ENCODE peak calls at places on chromosome 1, in four cellular contexts. Z, U, I and G are unnamed samples.

GRCh38 chr1:99461499-99461898 is 184.4 kb upstream of the PALMD start:
- DNase-seq in Z (no peak), I (no peak), U (no peak), G (no peak)

GRCh38 chr1:205481629-205482071 is 22.8 kb upstream of the CDK18 start:
- DNase-seq in I (no peak), Z (no peak), U (peak; percentile 13), G (peak; percentile 73)

GRCh38 chr1:8583031-8583430 is 234.4 kb downstream of the RERE start:
- DNase-seq in Z (no peak), U (no peak), I (no peak), G (no peak)

GRCh38 chr1:215958836-215959235 is 391.7 kb downstream of the KCTD3 start:
- DNase-seq in U (no peak), I (no peak), Z (no peak), G (no peak)

GRCh38 chr1:1260843-1261560 is 12.7 kb downstream of the UBE2J2 start:
- DNase-seq in U (no peak), Z (no peak), I (no peak), G (no peak)

GRCh38 chr1:214603819-214604252 is 841 bp downstream of the CENPF start:
- DNase-seq in I (peak; percentile 26), U (no peak), Z (no peak), G (no peak)

GRCh38 chr1:67053535-67053784 is 488 bp downstream of the SLC35D1 start:
- DNase-seq in Z (no peak), I (peak; percentile 63), U (peak; percentile 71), G (no peak)

GRCh38 chr1:74474585-74474984 is 37.8 kb downstream of the LRRC53 start:
- DNase-seq in U (no peak), I (no peak), Z (no peak), G (no peak)

GRCh38 chr1:230426246-230427101 is at the start of gene PGBD5:
- DNase-seq in I (peak; percentile 61), U (peak; percentile 85), Z (peak; percentile 62), G (peak; percentile 7)

GRCh38 chr1:217718873-217719272 is 87.7 kb downstream of the SPATA17 start:
- DNase-seq in U (no peak), Z (no peak), I (peak; percentile 78), G (no peak)

GRCh38 chr1:3746389-3746783 is 5.9 kb upstream of the CCDC27 start:
- DNase-seq in I (no peak), U (no peak), Z (no peak), G (no peak)

GRCh38 chr1:93296555-93297154 is 49.1 kb upstream of the DR1 start:
- DNase-seq in U (no peak), Z (no peak), I (no peak), G (no peak)

GRCh38 chr1:210234254-210234747 is 1.7 kb downstream of the SERTAD4 start:
- DNase-seq in I (no peak), U (no peak), Z (no peak), G (no peak)

GRCh38 chr1:77926561-77927357 is 38.3 kb downstream of the NEXN start:
- DNase-seq in I (no peak), Z (no peak), U (no peak), G (no peak)

GRCh38 chr1:110370827-110371226 is 20.0 kb downstream of the SLC16A4 start:
- DNase-seq in U (no peak), Z (no peak), I (peak; percentile 77), G (no peak)

GRCh38 chr1:243924588-243925349 is 74.7 kb upstream of the AKT3 start:
- DNase-seq in I (peak; percentile 38), U (no peak), Z (no peak), G (no peak)

GRCh38 chr1:215473943-215474342 is 93.2 kb upstream of the KCTD3 start:
- DNase-seq in I (no peak), U (no peak), Z (no peak), G (no peak)

GRCh38 chr1:173409613-173410012 is 67.5 kb upstream of the PRDX6 start:
- DNase-seq in Z (no peak), I (peak; percentile 89), U (peak; percentile 54), G (no peak)

GRCh38 chr1:151839457-151840409 is at the start of gene C2CD4D:
- DNase-seq in U (peak; percentile 91), I (no peak), Z (peak; percentile 52), G (no peak)